ENCODE peak calls at places on chromosome 7, in six cellular contexts. G, Q, I, D, K and W are unnamed samples.

GRCh38 chr7:136728945-136729344 is 139.5 kb upstream of the CHRM2 start:
- DNase-seq in D (no peak), K (no peak), I (no peak), Q (no peak), G (no peak), W (no peak)

GRCh38 chr7:1228535-1229333 is 3.9 kb upstream of the UNCX start:
- DNase-seq in D (no peak), G (no peak), Q (no peak), K (no peak), I (no peak), W (no peak)

GRCh38 chr7:100472854-100473499 is 6.0 kb downstream of the TSC22D4 start:
- DNase-seq in Q (peak), G (no peak), I (no peak), D (no peak), K (no peak), W (no peak)

GRCh38 chr7:155848691-155849690 is 36.7 kb upstream of the SHH start:
- DNase-seq in G (no peak), Q (no peak), K (no peak), D (no peak), I (no peak), W (no peak)

GRCh38 chr7:100435401-100436304 is 644 bp downstream of the PPP1R35 start:
- DNase-seq in Q (peak), K (no peak), G (peak), I (peak), D (peak), W (no peak)

GRCh38 chr7:150382123-150382843 is 3.2 kb downstream of the ZNF775 start:
- DNase-seq in I (no peak), K (no peak), G (peak), D (no peak), Q (no peak), W (no peak)

GRCh38 chr7:12549106-12549505 is 21.4 kb upstream of the SCIN start:
- DNase-seq in K (no peak), G (no peak), D (no peak), I (no peak), Q (no peak), W (no peak)

GRCh38 chr7:132656846-132657776 is 80.8 kb upstream of the PLXNA4 start:
- DNase-seq in G (no peak), K (no peak), I (peak), D (no peak), Q (no peak), W (no peak)

GRCh38 chr7:37344886-37345579 is 103.6 kb downstream of the ELMO1 start:
- DNase-seq in Q (no peak), G (no peak), D (no peak), K (no peak), I (no peak), W (no peak)

GRCh38 chr7:2116903-2117680 is 115.7 kb downstream of the MAD1L1 start:
- DNase-seq in Q (no peak), I (no peak), K (no peak), G (no peak), D (no peak), W (no peak)

GRCh38 chr7:158811461-158811860 is 17.8 kb downstream of the ESYT2 start:
- DNase-seq in Q (peak), G (peak), K (no peak), D (peak), I (no peak), W (no peak)